ENCODE peak calls at places on chromosome 7, in nine cellular contexts. One of them, this sample, is unnamed.

GRCh38 chr7:104106106-104106505 is 101.7 kb downstream of the ORC5 start:
- DNase-seq in GM20000: no peak
- DNase-seq in iPS DF 6.9: no peak
- DNase-seq in stomach: no peak
- DNase-seq in fibroblast of the aortic adventitia: peak
- DNase-seq in HCT116: no peak
- DNase-seq in GM12865: no peak
- DNase-seq in LNCaP clone FGC: no peak
- DNase-seq in GM12864: no peak
- DNase-seq in this sample: peak

GRCh38 chr7:124720195-124720594 is 45.4 kb downstream of the GPR37 start:
- DNase-seq in GM20000: no peak
- DNase-seq in iPS DF 6.9: no peak
- DNase-seq in stomach: no peak
- DNase-seq in fibroblast of the aortic adventitia: peak
- DNase-seq in HCT116: no peak
- DNase-seq in GM12865: no peak
- DNase-seq in LNCaP clone FGC: no peak
- DNase-seq in GM12864: no peak
- DNase-seq in this sample: no peak

GRCh38 chr7:133961724-133962123 is 165.4 kb upstream of the LRGUK start:
- DNase-seq in GM20000: no peak
- DNase-seq in iPS DF 6.9: no peak
- DNase-seq in stomach: no peak
- DNase-seq in fibroblast of the aortic adventitia: no peak
- DNase-seq in HCT116: no peak
- DNase-seq in GM12865: no peak
- DNase-seq in LNCaP clone FGC: no peak
- DNase-seq in GM12864: no peak
- DNase-seq in this sample: no peak

GRCh38 chr7:80581472-80581871 is 57.0 kb upstream of the CD36 start:
- DNase-seq in GM20000: no peak
- DNase-seq in iPS DF 6.9: no peak
- DNase-seq in stomach: no peak
- DNase-seq in fibroblast of the aortic adventitia: peak
- DNase-seq in HCT116: no peak
- DNase-seq in GM12865: no peak
- DNase-seq in LNCaP clone FGC: no peak
- DNase-seq in GM12864: no peak
- DNase-seq in this sample: no peak

GRCh38 chr7:155594163-155594732 is 47.9 kb upstream of the CNPY1 start:
- DNase-seq in GM20000: no peak
- DNase-seq in iPS DF 6.9: no peak
- DNase-seq in stomach: peak
- DNase-seq in fibroblast of the aortic adventitia: no peak
- DNase-seq in HCT116: no peak
- DNase-seq in GM12865: no peak
- DNase-seq in LNCaP clone FGC: no peak
- DNase-seq in GM12864: no peak
- DNase-seq in this sample: no peak

GRCh38 chr7:112550468-112551060 is 69.8 kb downstream of the LSMEM1 start:
- DNase-seq in GM20000: peak
- DNase-seq in iPS DF 6.9: no peak
- DNase-seq in stomach: no peak
- DNase-seq in fibroblast of the aortic adventitia: peak
- DNase-seq in HCT116: peak
- DNase-seq in GM12865: peak
- DNase-seq in LNCaP clone FGC: peak
- DNase-seq in GM12864: peak
- DNase-seq in this sample: peak

GRCh38 chr7:93981480-93981874 is 22.7 kb downstream of the BET1 start:
- DNase-seq in GM20000: no peak
- DNase-seq in iPS DF 6.9: peak
- DNase-seq in stomach: no peak
- DNase-seq in fibroblast of the aortic adventitia: peak
- DNase-seq in HCT116: no peak
- DNase-seq in GM12865: no peak
- DNase-seq in LNCaP clone FGC: no peak
- DNase-seq in GM12864: no peak
- DNase-seq in this sample: no peak

GRCh38 chr7:11538751-11539299 is 293.2 kb downstream of the THSD7A start:
- DNase-seq in GM20000: no peak
- DNase-seq in iPS DF 6.9: no peak
- DNase-seq in stomach: no peak
- DNase-seq in fibroblast of the aortic adventitia: no peak
- DNase-seq in HCT116: no peak
- DNase-seq in GM12865: no peak
- DNase-seq in LNCaP clone FGC: no peak
- DNase-seq in GM12864: no peak
- DNase-seq in this sample: no peak

GRCh38 chr7:55474944-55475911 is 97.1 kb downstream of the VOPP1 start:
- DNase-seq in GM20000: no peak
- DNase-seq in iPS DF 6.9: no peak
- DNase-seq in stomach: peak
- DNase-seq in fibroblast of the aortic adventitia: no peak
- DNase-seq in HCT116: no peak
- DNase-seq in GM12865: no peak
- DNase-seq in LNCaP clone FGC: no peak
- DNase-seq in GM12864: no peak
- DNase-seq in this sample: no peak

GRCh38 chr7:867406-868188 is 8.8 kb upstream of the GET4 start:
- DNase-seq in GM20000: no peak
- DNase-seq in iPS DF 6.9: no peak
- DNase-seq in stomach: peak
- DNase-seq in fibroblast of the aortic adventitia: peak
- DNase-seq in HCT116: no peak
- DNase-seq in GM12865: no peak
- DNase-seq in LNCaP clone FGC: peak
- DNase-seq in GM12864: no peak
- DNase-seq in this sample: no peak

GRCh38 chr7:137454169-137455166 is 110.9 kb upstream of the PTN start:
- DNase-seq in GM20000: peak
- DNase-seq in iPS DF 6.9: no peak
- DNase-seq in stomach: no peak
- DNase-seq in fibroblast of the aortic adventitia: peak
- DNase-seq in HCT116: no peak
- DNase-seq in GM12865: peak
- DNase-seq in LNCaP clone FGC: peak
- DNase-seq in GM12864: no peak
- DNase-seq in this sample: peak

GRCh38 chr7:49852619-49853462 is 79.4 kb downstream of the VWC2 start:
- DNase-seq in GM20000: peak
- DNase-seq in iPS DF 6.9: peak
- DNase-seq in stomach: no peak
- DNase-seq in fibroblast of the aortic adventitia: peak
- DNase-seq in HCT116: peak
- DNase-seq in GM12865: peak
- DNase-seq in LNCaP clone FGC: peak
- DNase-seq in GM12864: peak
- DNase-seq in this sample: peak

GRCh38 chr7:27677912-27678612 is 15.4 kb upstream of the HIBADH start:
- DNase-seq in GM20000: no peak
- DNase-seq in iPS DF 6.9: no peak
- DNase-seq in stomach: no peak
- DNase-seq in fibroblast of the aortic adventitia: peak
- DNase-seq in HCT116: peak
- DNase-seq in GM12865: no peak
- DNase-seq in LNCaP clone FGC: no peak
- DNase-seq in GM12864: no peak
- DNase-seq in this sample: peak

GRCh38 chr7:119233015-119233414 is 1008.5 kb downstream of the ANKRD7 start:
- DNase-seq in GM20000: no peak
- DNase-seq in iPS DF 6.9: no peak
- DNase-seq in stomach: no peak
- DNase-seq in fibroblast of the aortic adventitia: no peak
- DNase-seq in HCT116: no peak
- DNase-seq in GM12865: no peak
- DNase-seq in LNCaP clone FGC: no peak
- DNase-seq in GM12864: no peak
- DNase-seq in this sample: no peak

GRCh38 chr7:63067897-63068585 is 930.6 kb upstream of the ZNF722 start:
- DNase-seq in GM20000: no peak
- DNase-seq in iPS DF 6.9: no peak
- DNase-seq in stomach: no peak
- DNase-seq in fibroblast of the aortic adventitia: no peak
- DNase-seq in HCT116: no peak
- DNase-seq in GM12865: no peak
- DNase-seq in LNCaP clone FGC: peak
- DNase-seq in GM12864: no peak
- DNase-seq in this sample: no peak

GRCh38 chr7:5690931-5691461 is 90.5 kb downstream of the RNF216 start:
- DNase-seq in GM20000: no peak
- DNase-seq in iPS DF 6.9: no peak
- DNase-seq in stomach: no peak
- DNase-seq in fibroblast of the aortic adventitia: no peak
- DNase-seq in HCT116: no peak
- DNase-seq in GM12865: peak
- DNase-seq in LNCaP clone FGC: no peak
- DNase-seq in GM12864: no peak
- DNase-seq in this sample: no peak

GRCh38 chr7:38374507-38374906 is 101.1 kb upstream of the TARP start:
- DNase-seq in GM20000: peak
- DNase-seq in iPS DF 6.9: no peak
- DNase-seq in stomach: no peak
- DNase-seq in fibroblast of the aortic adventitia: peak
- DNase-seq in HCT116: no peak
- DNase-seq in GM12865: peak
- DNase-seq in LNCaP clone FGC: no peak
- DNase-seq in GM12864: no peak
- DNase-seq in this sample: peak

GRCh38 chr7:98619450-98620321 is 2.6 kb downstream of the NPTX2 start:
- DNase-seq in GM20000: no peak
- DNase-seq in iPS DF 6.9: no peak
- DNase-seq in stomach: peak
- DNase-seq in fibroblast of the aortic adventitia: peak
- DNase-seq in HCT116: no peak
- DNase-seq in GM12865: no peak
- DNase-seq in LNCaP clone FGC: peak
- DNase-seq in GM12864: no peak
- DNase-seq in this sample: peak

GRCh38 chr7:102469351-102469971 is 4.7 kb downstream of the LRWD1 start:
- DNase-seq in GM20000: no peak
- DNase-seq in iPS DF 6.9: no peak
- DNase-seq in stomach: no peak
- DNase-seq in fibroblast of the aortic adventitia: no peak
- DNase-seq in HCT116: no peak
- DNase-seq in GM12865: no peak
- DNase-seq in LNCaP clone FGC: no peak
- DNase-seq in GM12864: no peak
- DNase-seq in this sample: no peak

This sample was measured in NB4.